ENCODE peak calls at places on chromosomes 6 and 20, in six cellular contexts. Y is fibroblast of gingiva, I is HL-60, O is sigmoid colon, W is left cardiac atrium, Q is hepatocyte. F is an unnamed sample.
A peak's percentile ranks its signal among the peaks of the same experiment; 100 is the strongest.

GRCh38 chr6:159217595-159218275 is 48.5 kb downstream of the FNDC1 start:
- DNase-seq in O (no peak), Y (peak; percentile 49), W (peak; percentile 38), I (peak; percentile 27), Q (peak; percentile 65), F (no peak)

GRCh38 chr20:54221383-54221782 is 13.5 kb downstream of the PFDN4 start:
- DNase-seq in W (no peak), I (peak; percentile 7), O (no peak), Y (peak; percentile 7), Q (no peak), F (no peak)

GRCh38 chr20:6818033-6818808 is 50.7 kb downstream of the BMP2 start:
- DNase-seq in Y (no peak), W (no peak), I (no peak), Q (no peak), O (no peak), F (no peak)

GRCh38 chr6:48032156-48032555 is 78.8 kb downstream of the PTCHD4 start:
- DNase-seq in W (no peak), I (no peak), Y (peak; percentile 68), Q (no peak), O (no peak), F (no peak)

GRCh38 chr20:20904171-20904831 is 191.9 kb upstream of the RALGAPA2 start:
- DNase-seq in W (no peak), Q (no peak), Y (no peak), O (no peak), I (no peak), F (no peak)

GRCh38 chr6:14390805-14391204 is 273.2 kb downstream of the CD83 start:
- DNase-seq in O (no peak), Q (no peak), I (no peak), W (no peak), Y (no peak), F (no peak)

GRCh38 chr20:47191074-47191673 is 165.3 kb downstream of the ZMYND8 start:
- DNase-seq in Q (no peak), W (no peak), O (no peak), I (no peak), Y (no peak), F (no peak)

GRCh38 chr6:135257641-135258405 is 76.7 kb downstream of the MYB start:
- DNase-seq in O (no peak), I (no peak), Q (no peak), Y (no peak), W (no peak), F (no peak)

GRCh38 chr6:151205971-151206600 is 33.7 kb upstream of the AKAP12 start:
- DNase-seq in Q (no peak), W (no peak), Y (peak; percentile 29), O (no peak), I (no peak), F (no peak)

GRCh38 chr6:80733645-80734044 is 627.2 kb downstream of the BCKDHB start:
- DNase-seq in Y (no peak), I (no peak), W (no peak), Q (no peak), O (no peak), F (no peak)

GRCh38 chr20:30612344-30612743 is 645.1 kb upstream of the DEFB115 start:
- DNase-seq in O (no peak), Q (no peak), Y (no peak), W (no peak), I (no peak), F (no peak)

GRCh38 chr20:5524886-5525285 is 208.1 kb upstream of the PROKR2 start:
- DNase-seq in Q (no peak), Y (no peak), W (no peak), I (peak; percentile 88), O (no peak), F (no peak)

GRCh38 chr6:116335612-116336011 is 35.1 kb upstream of the DSE start:
- DNase-seq in W (no peak), Q (no peak), Y (no peak), I (no peak), O (no peak), F (no peak)

F was measured in mesenteric fat pad.